ENCODE peak calls at places on chromosomes 5 and 9, in eight cellular contexts. One of them, this sample, is unnamed.

GRCh38 chr9:81819859-81820546 is 108.2 kb upstream of the SPATA31D4 start:
- DNase-seq in tibial artery: no peak
- DNase-seq in WTC11: peak; percentile 15
- DNase-seq in endothelial cell: no peak
- DNase-seq in neural progenitor cell: peak; percentile 37
- DNase-seq in A549: no peak
- DNase-seq in CD4-positive, alpha-beta T cell: no peak
- DNase-seq in left ventricle myocardium inferior: no peak
- DNase-seq in this sample: no peak

GRCh38 chr5:66967102-66967501 is 229.5 kb downstream of the CD180 start:
- DNase-seq in tibial artery: no peak
- DNase-seq in WTC11: no peak
- DNase-seq in endothelial cell: no peak
- DNase-seq in neural progenitor cell: no peak
- DNase-seq in A549: no peak
- DNase-seq in CD4-positive, alpha-beta T cell: no peak
- DNase-seq in left ventricle myocardium inferior: no peak
- DNase-seq in this sample: no peak

GRCh38 chr5:72234265-72234700 is 85.8 kb downstream of the MRPS27 start:
- DNase-seq in tibial artery: no peak
- DNase-seq in WTC11: no peak
- DNase-seq in endothelial cell: no peak
- DNase-seq in neural progenitor cell: no peak
- DNase-seq in A549: no peak
- DNase-seq in CD4-positive, alpha-beta T cell: no peak
- DNase-seq in left ventricle myocardium inferior: no peak
- DNase-seq in this sample: no peak

GRCh38 chr5:157148734-157149615 is 6.3 kb upstream of the MED7 start:
- DNase-seq in tibial artery: no peak
- DNase-seq in WTC11: peak; percentile 67
- DNase-seq in endothelial cell: peak; percentile 78
- DNase-seq in neural progenitor cell: peak; percentile 72
- DNase-seq in A549: peak; percentile 81
- DNase-seq in CD4-positive, alpha-beta T cell: peak; percentile 82
- DNase-seq in left ventricle myocardium inferior: no peak
- DNase-seq in this sample: no peak

GRCh38 chr9:17995031-17995430 is 416.2 kb downstream of the SH3GL2 start:
- DNase-seq in tibial artery: no peak
- DNase-seq in WTC11: no peak
- DNase-seq in endothelial cell: no peak
- DNase-seq in neural progenitor cell: no peak
- DNase-seq in A549: no peak
- DNase-seq in CD4-positive, alpha-beta T cell: no peak
- DNase-seq in left ventricle myocardium inferior: no peak
- DNase-seq in this sample: no peak

GRCh38 chr9:75169623-75170022 is 81.3 kb downstream of the OSTF1 start:
- DNase-seq in tibial artery: no peak
- DNase-seq in WTC11: no peak
- DNase-seq in endothelial cell: no peak
- DNase-seq in neural progenitor cell: no peak
- DNase-seq in A549: no peak
- DNase-seq in CD4-positive, alpha-beta T cell: no peak
- DNase-seq in left ventricle myocardium inferior: no peak
- DNase-seq in this sample: no peak

GRCh38 chr5:77843570-77844407 is 67.7 kb upstream of the TBCA start:
- DNase-seq in tibial artery: no peak
- DNase-seq in WTC11: peak; percentile 61
- DNase-seq in endothelial cell: no peak
- DNase-seq in neural progenitor cell: peak; percentile 68
- DNase-seq in A549: no peak
- DNase-seq in CD4-positive, alpha-beta T cell: no peak
- DNase-seq in left ventricle myocardium inferior: no peak
- DNase-seq in this sample: no peak

GRCh38 chr9:130265431-130266235 is at the start of gene HMCN2:
- DNase-seq in tibial artery: peak; percentile 63
- DNase-seq in WTC11: peak; percentile 70
- DNase-seq in endothelial cell: peak; percentile 64
- DNase-seq in neural progenitor cell: peak; percentile 73
- DNase-seq in A549: no peak
- DNase-seq in CD4-positive, alpha-beta T cell: no peak
- DNase-seq in left ventricle myocardium inferior: peak; percentile 56
- DNase-seq in this sample: no peak

GRCh38 chr5:56673171-56673570 is 142.2 kb upstream of the MAP3K1 start:
- DNase-seq in tibial artery: no peak
- DNase-seq in WTC11: no peak
- DNase-seq in endothelial cell: no peak
- DNase-seq in neural progenitor cell: no peak
- DNase-seq in A549: no peak
- DNase-seq in CD4-positive, alpha-beta T cell: no peak
- DNase-seq in left ventricle myocardium inferior: no peak
- DNase-seq in this sample: no peak

GRCh38 chr5:141420855-141421488 is at the start of gene PCDHGA11:
- DNase-seq in tibial artery: no peak
- DNase-seq in WTC11: peak; percentile 77
- DNase-seq in endothelial cell: peak; percentile 37
- DNase-seq in neural progenitor cell: peak; percentile 57
- DNase-seq in A549: no peak
- DNase-seq in CD4-positive, alpha-beta T cell: no peak
- DNase-seq in left ventricle myocardium inferior: no peak
- DNase-seq in this sample: no peak

GRCh38 chr5:164319161-164319560 is 813.7 kb downstream of the MAT2B start:
- DNase-seq in tibial artery: no peak
- DNase-seq in WTC11: no peak
- DNase-seq in endothelial cell: no peak
- DNase-seq in neural progenitor cell: no peak
- DNase-seq in A549: no peak
- DNase-seq in CD4-positive, alpha-beta T cell: no peak
- DNase-seq in left ventricle myocardium inferior: no peak
- DNase-seq in this sample: no peak

GRCh38 chr9:81536242-81537025 is 152.9 kb downstream of the TLE1 start:
- DNase-seq in tibial artery: no peak
- DNase-seq in WTC11: no peak
- DNase-seq in endothelial cell: no peak
- DNase-seq in neural progenitor cell: peak; percentile 71
- DNase-seq in A549: no peak
- DNase-seq in CD4-positive, alpha-beta T cell: no peak
- DNase-seq in left ventricle myocardium inferior: no peak
- DNase-seq in this sample: no peak

GRCh38 chr5:157366741-157367684 is 93.0 kb upstream of the NIPAL4 start:
- DNase-seq in tibial artery: no peak
- DNase-seq in WTC11: peak; percentile 33
- DNase-seq in endothelial cell: peak; percentile 50
- DNase-seq in neural progenitor cell: peak; percentile 72
- DNase-seq in A549: peak; percentile 52
- DNase-seq in CD4-positive, alpha-beta T cell: no peak
- DNase-seq in left ventricle myocardium inferior: no peak
- DNase-seq in this sample: no peak

GRCh38 chr5:10615693-10616092 is 51.8 kb downstream of the ANKRD33B start:
- DNase-seq in tibial artery: no peak
- DNase-seq in WTC11: no peak
- DNase-seq in endothelial cell: no peak
- DNase-seq in neural progenitor cell: no peak
- DNase-seq in A549: no peak
- DNase-seq in CD4-positive, alpha-beta T cell: no peak
- DNase-seq in left ventricle myocardium inferior: no peak
- DNase-seq in this sample: no peak

GRCh38 chr5:148828461-148829247 is 2.2 kb downstream of the ADRB2 start:
- DNase-seq in tibial artery: no peak
- DNase-seq in WTC11: no peak
- DNase-seq in endothelial cell: no peak
- DNase-seq in neural progenitor cell: no peak
- DNase-seq in A549: no peak
- DNase-seq in CD4-positive, alpha-beta T cell: no peak
- DNase-seq in left ventricle myocardium inferior: no peak
- DNase-seq in this sample: no peak

GRCh38 chr9:126440042-126440441 is 113.4 kb downstream of the MVB12B start:
- DNase-seq in tibial artery: no peak
- DNase-seq in WTC11: no peak
- DNase-seq in endothelial cell: no peak
- DNase-seq in neural progenitor cell: no peak
- DNase-seq in A549: no peak
- DNase-seq in CD4-positive, alpha-beta T cell: no peak
- DNase-seq in left ventricle myocardium inferior: no peak
- DNase-seq in this sample: peak; percentile 58

GRCh38 chr5:10863763-10864383 is 102.8 kb upstream of the DAP start:
- DNase-seq in tibial artery: peak; percentile 54
- DNase-seq in WTC11: peak; percentile 84
- DNase-seq in endothelial cell: peak; percentile 83
- DNase-seq in neural progenitor cell: peak; percentile 65
- DNase-seq in A549: peak; percentile 75
- DNase-seq in CD4-positive, alpha-beta T cell: peak; percentile 38
- DNase-seq in left ventricle myocardium inferior: no peak
- DNase-seq in this sample: no peak

GRCh38 chr9:14713187-14713799 is 9.2 kb downstream of the CER1 start:
- DNase-seq in tibial artery: no peak
- DNase-seq in WTC11: no peak
- DNase-seq in endothelial cell: no peak
- DNase-seq in neural progenitor cell: no peak
- DNase-seq in A549: no peak
- DNase-seq in CD4-positive, alpha-beta T cell: no peak
- DNase-seq in left ventricle myocardium inferior: no peak
- DNase-seq in this sample: no peak

GRCh38 chr5:6633469-6634326 is 458 bp downstream of the SRD5A1 start:
- DNase-seq in tibial artery: peak; percentile 69
- DNase-seq in WTC11: peak; percentile 52
- DNase-seq in endothelial cell: peak; percentile 60
- DNase-seq in neural progenitor cell: peak; percentile 79
- DNase-seq in A549: peak; percentile 22
- DNase-seq in CD4-positive, alpha-beta T cell: no peak
- DNase-seq in left ventricle myocardium inferior: no peak
- DNase-seq in this sample: peak; percentile 78

GRCh38 chr5:88792144-88792840 is 90.7 kb downstream of the MEF2C start:
- DNase-seq in tibial artery: no peak
- DNase-seq in WTC11: no peak
- DNase-seq in endothelial cell: no peak
- DNase-seq in neural progenitor cell: no peak
- DNase-seq in A549: no peak
- DNase-seq in CD4-positive, alpha-beta T cell: no peak
- DNase-seq in left ventricle myocardium inferior: no peak
- DNase-seq in this sample: no peak

GRCh38 chr5:43274435-43275114 is 38.6 kb downstream of the HMGCS1 start:
- DNase-seq in tibial artery: no peak
- DNase-seq in WTC11: no peak
- DNase-seq in endothelial cell: no peak
- DNase-seq in neural progenitor cell: peak; percentile 34
- DNase-seq in A549: no peak
- DNase-seq in CD4-positive, alpha-beta T cell: no peak
- DNase-seq in left ventricle myocardium inferior: no peak
- DNase-seq in this sample: no peak

GRCh38 chr9:124754289-124754688 is 16.8 kb downstream of the NR6A1 start:
- DNase-seq in tibial artery: no peak
- DNase-seq in WTC11: no peak
- DNase-seq in endothelial cell: no peak
- DNase-seq in neural progenitor cell: no peak
- DNase-seq in A549: no peak
- DNase-seq in CD4-positive, alpha-beta T cell: no peak
- DNase-seq in left ventricle myocardium inferior: no peak
- DNase-seq in this sample: no peak

GRCh38 chr9:87519415-87519989 is 21.8 kb downstream of the DAPK1 start:
- DNase-seq in tibial artery: no peak
- DNase-seq in WTC11: no peak
- DNase-seq in endothelial cell: no peak
- DNase-seq in neural progenitor cell: no peak
- DNase-seq in A549: no peak
- DNase-seq in CD4-positive, alpha-beta T cell: no peak
- DNase-seq in left ventricle myocardium inferior: no peak
- DNase-seq in this sample: no peak

GRCh38 chr5:37839441-37840035 is 303 bp downstream of the GDNF start:
- DNase-seq in tibial artery: peak; percentile 69
- DNase-seq in WTC11: peak; percentile 51
- DNase-seq in endothelial cell: peak; percentile 41
- DNase-seq in neural progenitor cell: peak; percentile 73
- DNase-seq in A549: peak; percentile 57
- DNase-seq in CD4-positive, alpha-beta T cell: no peak
- DNase-seq in left ventricle myocardium inferior: peak; percentile 49
- DNase-seq in this sample: no peak

GRCh38 chr5:35963381-35963843 is 25.0 kb upstream of the CAPSL start:
- DNase-seq in tibial artery: no peak
- DNase-seq in WTC11: peak; percentile 61
- DNase-seq in endothelial cell: no peak
- DNase-seq in neural progenitor cell: peak; percentile 28
- DNase-seq in A549: no peak
- DNase-seq in CD4-positive, alpha-beta T cell: no peak
- DNase-seq in left ventricle myocardium inferior: no peak
- DNase-seq in this sample: no peak
- TF ChIP-seq CTCF in tibial artery: no peak
- TF ChIP-seq CTCF in WTC11: peak; percentile 81
- TF ChIP-seq CTCF in endothelial cell: peak; percentile 62
- TF ChIP-seq CTCF in neural progenitor cell: peak; percentile 66
- TF ChIP-seq CTCF in A549: peak; percentile 21
- TF ChIP-seq CTCF in CD4-positive, alpha-beta T cell: no peak
- TF ChIP-seq CTCF in left ventricle myocardium inferior: no peak
- TF ChIP-seq CTCF in this sample: no peak

GRCh38 chr9:35481347-35481975 is 8.4 kb upstream of the RUSC2 start:
- DNase-seq in tibial artery: peak; percentile 79
- DNase-seq in WTC11: peak; percentile 59
- DNase-seq in endothelial cell: peak; percentile 44
- DNase-seq in neural progenitor cell: peak; percentile 35
- DNase-seq in A549: peak; percentile 75
- DNase-seq in CD4-positive, alpha-beta T cell: no peak
- DNase-seq in left ventricle myocardium inferior: no peak
- DNase-seq in this sample: no peak
- TF ChIP-seq CTCF in tibial artery: peak; percentile 53
- TF ChIP-seq CTCF in WTC11: peak; percentile 17
- TF ChIP-seq CTCF in endothelial cell: peak; percentile 68
- TF ChIP-seq CTCF in neural progenitor cell: peak; percentile 54
- TF ChIP-seq CTCF in A549: peak; percentile 77
- TF ChIP-seq CTCF in CD4-positive, alpha-beta T cell: peak; percentile 31
- TF ChIP-seq CTCF in left ventricle myocardium inferior: peak; percentile 77
- TF ChIP-seq CTCF in this sample: no peak

DNA sequence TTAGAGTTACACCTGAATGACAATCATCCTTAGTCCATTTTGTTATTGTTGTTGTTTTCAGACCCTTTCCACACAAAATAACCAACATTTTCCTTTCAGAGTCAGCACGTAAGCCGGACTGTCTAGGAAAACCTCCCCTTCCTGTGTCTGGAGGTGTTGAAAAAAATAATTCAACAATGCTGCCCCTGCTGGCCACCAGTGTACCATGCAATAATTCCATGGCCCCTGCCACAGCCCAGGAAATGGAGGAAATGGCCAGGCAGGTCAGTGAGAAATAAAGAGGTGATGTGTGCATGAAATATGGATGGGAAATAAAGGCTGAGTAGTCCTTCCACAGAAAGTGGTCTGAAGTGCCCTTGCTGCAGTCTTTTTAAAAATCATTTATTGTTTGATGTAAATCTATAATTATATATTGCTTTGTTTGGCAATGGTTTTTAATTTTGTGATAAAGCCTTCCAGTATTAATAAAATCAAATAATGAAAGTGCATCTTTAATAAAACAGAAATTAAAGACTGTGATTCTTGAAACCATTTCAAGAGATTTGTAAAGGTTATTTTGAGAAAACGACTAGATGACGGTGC is 152.8 kb upstream of the PAPPA start:
- DNase-seq in tibial artery: no peak
- DNase-seq in WTC11: peak; percentile 47
- DNase-seq in endothelial cell: peak; percentile 26
- DNase-seq in neural progenitor cell: peak; percentile 65
- DNase-seq in A549: no peak
- DNase-seq in CD4-positive, alpha-beta T cell: no peak
- DNase-seq in left ventricle myocardium inferior: no peak
- DNase-seq in this sample: no peak
- TF ChIP-seq CTCF in tibial artery: peak; percentile 28
- TF ChIP-seq CTCF in WTC11: peak; percentile 62
- TF ChIP-seq CTCF in endothelial cell: peak; percentile 84
- TF ChIP-seq CTCF in neural progenitor cell: peak; percentile 77
- TF ChIP-seq CTCF in A549: peak; percentile 35
- TF ChIP-seq CTCF in CD4-positive, alpha-beta T cell: no peak
- TF ChIP-seq CTCF in left ventricle myocardium inferior: peak; percentile 57
- TF ChIP-seq CTCF in this sample: no peak

GRCh38 chr5:78984611-78985406 is at the start of gene ARSB:
- DNase-seq in tibial artery: peak; percentile 89
- DNase-seq in WTC11: peak; percentile 84
- DNase-seq in endothelial cell: peak; percentile 87
- DNase-seq in neural progenitor cell: peak; percentile 94
- DNase-seq in A549: peak; percentile 92
- DNase-seq in CD4-positive, alpha-beta T cell: peak; percentile 52
- DNase-seq in left ventricle myocardium inferior: peak; percentile 86
- DNase-seq in this sample: peak; percentile 89
- TF ChIP-seq CTCF in tibial artery: peak; percentile 46
- TF ChIP-seq CTCF in WTC11: no peak
- TF ChIP-seq CTCF in endothelial cell: no peak
- TF ChIP-seq CTCF in neural progenitor cell: peak; percentile 47
- TF ChIP-seq CTCF in A549: no peak
- TF ChIP-seq CTCF in CD4-positive, alpha-beta T cell: peak; percentile 8
- TF ChIP-seq CTCF in left ventricle myocardium inferior: peak; percentile 61
- TF ChIP-seq CTCF in this sample: no peak

This sample was measured in coronary artery.